ENCODE peak calls at places on chromosomes 11 and 22, in nine cellular contexts. G, H, M, V, X, S, F, L and B are unnamed samples.

GRCh38 chr11:43278302-43278956 is 33.4 kb upstream of the API5 start:
- DNase-seq in G (no peak), H (no peak), M (no peak), V (peak), X (no peak), S (no peak), F (peak), L (no peak), B (no peak)

GRCh38 chr11:108221401-108221800 is 1.0 kb downstream of the NPAT start:
- DNase-seq in G (no peak), H (no peak), M (no peak), V (peak), X (no peak), S (no peak), F (peak), L (no peak), B (no peak)

GRCh38 chr22:25650834-25651233 is 86.4 kb downstream of the GRK3 start:
- DNase-seq in G (no peak), H (no peak), M (no peak), V (peak), X (no peak), S (no peak), F (no peak), L (no peak), B (no peak)

GRCh38 chr11:129791515-129791914 is 24.1 kb upstream of the TMEM45B start:
- DNase-seq in G (no peak), H (no peak), M (no peak), V (no peak), X (no peak), S (no peak), F (no peak), L (no peak), B (no peak)

GRCh38 chr11:62694455-62695167 is 5.3 kb upstream of the LRRN4CL start:
- DNase-seq in G (no peak), H (peak), M (peak), V (peak), X (peak), S (peak), F (peak), L (peak), B (no peak)

GRCh38 chr11:65185166-65185565 is 3.4 kb downstream of the CAPN1 start:
- DNase-seq in G (no peak), H (no peak), M (no peak), V (no peak), X (no peak), S (no peak), F (no peak), L (no peak), B (no peak)

GRCh38 chr22:37418627-37419369 is 8.5 kb downstream of the ELFN2 start:
- DNase-seq in G (no peak), H (no peak), M (no peak), V (no peak), X (no peak), S (no peak), F (no peak), L (no peak), B (no peak)

GRCh38 chr11:6353367-6353987 is 33.2 kb upstream of the CAVIN3 start:
- DNase-seq in G (peak), H (peak), M (peak), V (peak), X (peak), S (peak), F (peak), L (peak), B (peak)

GRCh38 chr11:2301631-2302272 is at the start of the genes C11orf21 and TSPAN32:
- DNase-seq in G (no peak), H (peak), M (no peak), V (peak), X (no peak), S (no peak), F (peak), L (peak), B (no peak)

GRCh38 chr22:28899199-28899853 is 16.0 kb downstream of the ZNRF3 start:
- DNase-seq in G (no peak), H (no peak), M (no peak), V (peak), X (peak), S (no peak), F (peak), L (peak), B (no peak)

GRCh38 chr11:75351541-75352416 is at the start of gene ARRB1:
- DNase-seq in G (no peak), H (peak), M (no peak), V (no peak), X (peak), S (peak), F (peak), L (peak), B (no peak)

GRCh38 chr11:88348870-88349269 is 11.3 kb upstream of the CTSC start:
- DNase-seq in G (no peak), H (no peak), M (no peak), V (no peak), X (no peak), S (no peak), F (no peak), L (no peak), B (no peak)

GRCh38 chr11:62256281-62256680 is 13.7 kb upstream of the SCGB2A2 start:
- DNase-seq in G (no peak), H (no peak), M (no peak), V (no peak), X (no peak), S (no peak), F (no peak), L (no peak), B (no peak)

DNA sequence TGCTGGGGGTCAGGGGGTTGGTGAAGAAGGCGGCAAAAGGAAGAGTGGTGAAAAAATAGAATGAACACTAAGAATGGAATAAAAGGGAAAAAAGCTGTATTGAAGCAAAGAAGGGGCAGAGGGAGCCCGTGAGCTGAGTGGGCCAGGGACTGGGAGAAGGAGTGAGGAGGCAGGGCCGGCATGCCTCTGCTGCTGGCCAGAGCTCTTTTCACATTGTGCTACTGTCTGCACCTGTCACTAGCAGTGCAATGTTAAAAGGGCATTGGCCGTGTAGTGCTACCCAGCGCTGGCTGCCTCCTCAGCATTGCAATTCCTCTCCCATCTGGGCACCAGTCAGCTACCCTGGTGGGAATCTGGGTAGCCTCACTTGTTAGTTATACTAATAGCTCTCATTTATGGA is 8.7 kb downstream of the YPEL4 start:
- DNase-seq in G (no peak), H (no peak), M (no peak), V (peak), X (no peak), S (peak), F (no peak), L (no peak), B (no peak)
- TF ChIP-seq CTCF in G (peak), H (no peak), M (peak), V (no peak), X (no peak), S (no peak), F (peak), L (no peak), B (peak)

DNA sequence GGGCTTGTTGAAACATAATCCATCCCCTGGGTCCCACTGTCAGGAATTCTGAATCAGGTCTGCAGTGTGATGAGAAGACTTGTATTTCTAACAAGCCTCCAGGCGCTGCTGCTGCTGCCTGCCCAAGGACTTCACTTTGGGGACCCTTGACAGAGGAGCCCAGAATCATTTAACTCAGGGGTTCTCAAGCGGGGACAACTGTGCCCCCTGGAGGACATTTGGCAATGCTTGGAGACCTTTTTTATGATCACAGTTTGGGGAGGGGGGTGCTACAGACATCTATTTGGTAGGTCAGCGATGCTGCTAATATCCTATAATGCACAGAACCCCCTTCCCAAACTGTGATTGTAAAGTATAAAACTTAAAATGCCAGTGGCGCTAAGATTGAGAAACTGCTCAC is 312.8 kb downstream of the OPCML start:
- DNase-seq in G (no peak), H (no peak), M (no peak), V (no peak), X (no peak), S (no peak), F (no peak), L (no peak), B (no peak)
- TF ChIP-seq CTCF in G (no peak), H (no peak), M (no peak), V (peak), X (no peak), S (no peak), F (no peak), L (no peak), B (no peak)

DNA sequence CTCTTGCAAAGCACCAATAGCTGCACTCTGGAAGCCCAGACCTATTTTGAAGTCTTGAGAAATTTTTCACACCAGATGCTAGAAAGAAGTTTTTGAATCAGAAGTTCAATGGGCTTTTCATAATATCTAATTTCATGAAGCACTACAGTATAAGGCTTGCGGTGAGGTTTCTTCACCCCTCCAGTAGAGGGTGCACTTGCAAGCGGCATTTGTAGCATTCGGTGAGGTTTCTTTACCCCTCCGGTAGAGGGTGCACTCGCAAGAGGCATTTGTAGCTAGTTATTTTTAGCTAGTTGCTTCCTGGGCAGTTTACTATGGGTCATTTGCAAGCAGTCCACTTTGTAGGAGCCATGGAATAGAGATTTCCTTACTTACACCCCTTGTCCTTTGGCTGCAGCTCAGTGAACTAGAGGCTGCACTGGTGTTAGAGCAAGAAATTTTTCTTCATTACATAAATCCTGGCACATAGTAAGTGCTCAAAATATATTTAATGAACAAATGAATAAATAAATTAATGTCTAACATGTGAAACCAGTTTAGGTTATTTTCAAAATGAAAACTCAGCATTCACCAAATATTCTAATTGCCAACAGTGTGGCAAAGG is 7.8 kb upstream of the NOX4 start:
- DNase-seq in G (no peak), H (no peak), M (no peak), V (no peak), X (no peak), S (no peak), F (no peak), L (no peak), B (no peak)
- TF ChIP-seq CTCF in G (peak), H (no peak), M (no peak), V (peak), X (no peak), S (no peak), F (peak), L (no peak), B (peak)

GRCh38 chr11:27700351-27701261 is at the start of gene BDNF:
- DNase-seq in G (no peak), H (peak), M (peak), V (no peak), X (no peak), S (peak), F (peak), L (no peak), B (no peak)

GRCh38 chr11:27698872-27699241 is 1.4 kb downstream of the BDNF start:
- DNase-seq in G (no peak), H (peak), M (peak), V (peak), X (peak), S (peak), F (peak), L (peak), B (peak)

GRCh38 chr11:27697679-27698275 is 2.5 kb downstream of the BDNF start:
- DNase-seq in G (no peak), H (no peak), M (no peak), V (no peak), X (no peak), S (no peak), F (peak), L (no peak), B (no peak)

GRCh38 chr11:27699926-27700350 is 317 bp downstream of the BDNF start:
- DNase-seq in G (no peak), H (peak), M (no peak), V (no peak), X (no peak), S (no peak), F (no peak), L (no peak), B (no peak)

GRCh38 chr11:27699242-27699925 is 871 bp downstream of the BDNF start:
- DNase-seq in G (no peak), H (peak), M (no peak), V (no peak), X (no peak), S (peak), F (no peak), L (no peak), B (no peak)
- TF ChIP-seq CTCF in G (no peak), H (no peak), M (no peak), V (no peak), X (no peak), S (peak), F (no peak), L (no peak), B (no peak)

GRCh38 chr11:67508486-67509121 is 642 bp upstream of the CDK2AP2 start:
- DNase-seq in G (peak), H (peak), M (peak), V (peak), X (peak), S (peak), F (peak), L (peak), B (peak)
- TF ChIP-seq CTCF in G (no peak), H (no peak), M (no peak), V (no peak), X (no peak), S (no peak), F (no peak), L (no peak), B (no peak)

GRCh38 chr22:43848366-43849171 is 13.7 kb downstream of the SULT4A1 start:
- DNase-seq in G (no peak), H (no peak), M (peak), V (no peak), X (no peak), S (peak), F (peak), L (no peak), B (no peak)
- TF ChIP-seq CTCF in G (peak), H (no peak), M (peak), V (peak), X (no peak), S (no peak), F (peak), L (no peak), B (peak)